ENCODE peak calls at places on chromosomes 2 and 18, in ten cellular contexts. Y is small intestine, X is PC-9, S is K562, H is NT2/D1, T is stomach, N is colonic mucosa, B is transverse colon, K is AG04450, J is adrenal gland. E is an unnamed sample. For H3K27me3, the result is how much of the 10 kb centered on the place peaks cover.

GRCh38 chr18:54119524-54120019 is 104.9 kb downstream of the MBD2 start:
- DNase-seq in Y (peak), X (peak), S (peak), H (peak), T (no peak), N (peak), B (no peak), K (peak), J (peak), E (peak)

GRCh38 chr2:112706170-112706664 is 14.6 kb upstream of the NT5DC4 start:
- DNase-seq in Y (peak), X (peak), S (peak), H (no peak), T (no peak), N (no peak), B (no peak), K (no peak), J (no peak), E (no peak)

GRCh38 chr18:38313851-38314250 is 748.3 kb upstream of the CELF4 start:
- DNase-seq in Y (no peak), X (no peak), S (no peak), H (no peak), T (no peak), N (no peak), B (no peak), K (no peak), J (no peak), E (no peak)

GRCh38 chr2:193869564-193869963 is 1674.8 kb upstream of the TMEFF2 start:
- DNase-seq in Y (no peak), X (no peak), S (no peak), H (no peak), T (no peak), N (no peak), B (no peak), K (no peak), J (no peak), E (no peak)

GRCh38 chr2:124921221-124921620 is 896.1 kb downstream of the CNTNAP5 start:
- DNase-seq in Y (no peak), X (no peak), S (no peak), H (no peak), T (no peak), N (no peak), B (no peak), K (no peak), J (no peak), E (no peak)

GRCh38 chr2:239282448-239283287 is 118.2 kb downstream of the HDAC4 start:
- DNase-seq in Y (no peak), X (no peak), S (no peak), H (no peak), T (no peak), N (no peak), B (no peak), K (no peak), J (no peak), E (no peak)

GRCh38 chr2:223585691-223586090 is 16.5 kb downstream of the SCG2 start:
- DNase-seq in Y (no peak), X (peak), S (no peak), H (no peak), T (no peak), N (no peak), B (no peak), K (no peak), J (no peak), E (no peak)

GRCh38 chr2:501130-501529 is 176.1 kb downstream of the TMEM18 start:
- DNase-seq in Y (peak), X (no peak), S (peak), H (no peak), T (no peak), N (no peak), B (no peak), K (no peak), J (no peak), E (no peak)

GRCh38 chr18:48767090-48767670 is 183.6 kb downstream of the SMAD7 start:
- DNase-seq in Y (no peak), X (no peak), S (no peak), H (no peak), T (no peak), N (no peak), B (no peak), K (no peak), J (no peak), E (no peak)

GRCh38 chr18:37524546-37525301 is 40.9 kb downstream of the CELF4 start:
- DNase-seq in Y (no peak), X (no peak), S (peak), H (no peak), T (no peak), N (no peak), B (no peak), K (no peak), J (no peak), E (no peak)

GRCh38 chr2:64179582-64180321 is 35.5 kb upstream of the PELI1 start:
- DNase-seq in Y (no peak), X (no peak), S (no peak), H (no peak), T (no peak), N (no peak), B (no peak), K (no peak), J (no peak), E (no peak)

GRCh38 chr18:36308711-36309435 is 11.4 kb downstream of the FHOD3 start:
- DNase-seq in Y (no peak), X (peak), S (no peak), H (no peak), T (no peak), N (no peak), B (no peak), K (no peak), J (no peak), E (no peak)

GRCh38 chr2:72915907-72916742 is 1.2 kb upstream of the EMX1 start:
- DNase-seq in Y (peak), X (peak), S (peak), H (no peak), T (peak), N (peak), B (peak), K (no peak), J (peak), E (peak)

GRCh38 chr2:72913531-72914225 is 3.6 kb upstream of the EMX1 start:
- DNase-seq in Y (no peak), X (no peak), S (no peak), H (no peak), T (peak), N (no peak), B (no peak), K (no peak), J (no peak), E (no peak)

GRCh38 chr2:72916743-72917137 is 579 bp upstream of the EMX1 start:
- DNase-seq in Y (no peak), X (no peak), S (no peak), H (no peak), T (no peak), N (no peak), B (no peak), K (no peak), J (no peak), E (no peak)

GRCh38 chr2:72915076-72915906 is 2.0 kb upstream of the EMX1 start:
- DNase-seq in Y (no peak), X (no peak), S (no peak), H (no peak), T (peak), N (no peak), B (no peak), K (no peak), J (no peak), E (no peak)

DNA sequence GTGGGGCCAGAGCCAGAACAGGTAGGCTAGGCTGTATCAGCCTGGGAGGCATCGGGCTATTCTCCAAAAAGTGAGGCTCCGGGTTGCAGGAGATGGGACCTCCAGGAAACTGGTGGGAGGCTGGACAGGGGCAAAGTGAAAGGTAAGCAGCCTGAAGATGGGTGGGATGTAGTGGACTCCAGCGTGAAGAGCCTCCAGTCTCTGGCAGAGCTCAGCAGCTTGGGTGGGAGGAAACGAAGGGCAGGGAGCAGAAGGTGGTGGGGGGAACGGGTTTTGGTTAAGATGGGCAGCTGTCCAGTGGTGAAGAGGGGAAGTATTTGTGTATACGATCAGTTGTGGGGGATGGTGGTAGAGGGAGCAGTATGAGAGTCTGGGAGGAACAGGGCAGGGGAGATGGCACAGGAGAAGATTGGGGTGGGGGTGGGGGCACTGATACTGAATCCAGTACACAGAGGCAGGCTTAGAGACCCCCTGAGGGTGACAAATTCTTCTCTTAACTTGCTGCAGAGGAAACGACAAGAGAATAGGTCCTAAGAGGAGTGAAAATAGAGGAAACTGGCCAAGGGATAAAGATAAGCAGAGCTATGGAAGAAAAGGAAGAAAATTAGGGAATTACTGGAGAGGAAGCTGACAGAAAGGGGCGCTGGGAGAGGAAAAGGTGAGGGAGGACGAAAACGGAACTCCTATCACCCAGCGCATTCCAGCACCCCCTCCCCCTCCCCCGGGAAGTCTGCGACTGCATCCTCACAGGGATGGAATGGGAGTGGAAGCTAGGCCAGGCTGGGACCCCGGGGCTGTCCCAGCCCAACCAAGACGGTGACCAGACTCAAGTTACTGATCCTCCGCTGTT is 2.9 kb upstream of the EMX1 start:
- DNase-seq in Y (no peak), X (no peak), S (no peak), H (no peak), T (peak), N (no peak), B (no peak), K (no peak), J (no peak), E (no peak)
- H3K27me3 ChIP-seq in Y (under half), X (half or more), S (under half), H (half or more), T (half or more), N (half or more), B (half or more), K (half or more), J (half or more), E (under half)

GRCh38 chr2:218060950-218061660 is 7.9 kb upstream of the RUFY4 start:
- DNase-seq in Y (no peak), X (no peak), S (no peak), H (no peak), T (no peak), N (no peak), B (no peak), K (no peak), J (no peak), E (no peak)
- H3K27me3 ChIP-seq in Y (under half), X (under half), S (under half), H (under half), T (under half), N (under half), B (under half), K (half or more), J (under half), E (under half)

GRCh38 chr18:55139307-55139706 is 180.0 kb upstream of the CCDC68 start:
- DNase-seq in Y (no peak), X (no peak), S (no peak), H (no peak), T (no peak), N (no peak), B (no peak), K (no peak), J (no peak), E (no peak)
- H3K27me3 ChIP-seq in Y (under half), X (under half), S (under half), H (under half), T (under half), N (under half), B (under half), K (under half), J (under half), E (under half)

DNA sequence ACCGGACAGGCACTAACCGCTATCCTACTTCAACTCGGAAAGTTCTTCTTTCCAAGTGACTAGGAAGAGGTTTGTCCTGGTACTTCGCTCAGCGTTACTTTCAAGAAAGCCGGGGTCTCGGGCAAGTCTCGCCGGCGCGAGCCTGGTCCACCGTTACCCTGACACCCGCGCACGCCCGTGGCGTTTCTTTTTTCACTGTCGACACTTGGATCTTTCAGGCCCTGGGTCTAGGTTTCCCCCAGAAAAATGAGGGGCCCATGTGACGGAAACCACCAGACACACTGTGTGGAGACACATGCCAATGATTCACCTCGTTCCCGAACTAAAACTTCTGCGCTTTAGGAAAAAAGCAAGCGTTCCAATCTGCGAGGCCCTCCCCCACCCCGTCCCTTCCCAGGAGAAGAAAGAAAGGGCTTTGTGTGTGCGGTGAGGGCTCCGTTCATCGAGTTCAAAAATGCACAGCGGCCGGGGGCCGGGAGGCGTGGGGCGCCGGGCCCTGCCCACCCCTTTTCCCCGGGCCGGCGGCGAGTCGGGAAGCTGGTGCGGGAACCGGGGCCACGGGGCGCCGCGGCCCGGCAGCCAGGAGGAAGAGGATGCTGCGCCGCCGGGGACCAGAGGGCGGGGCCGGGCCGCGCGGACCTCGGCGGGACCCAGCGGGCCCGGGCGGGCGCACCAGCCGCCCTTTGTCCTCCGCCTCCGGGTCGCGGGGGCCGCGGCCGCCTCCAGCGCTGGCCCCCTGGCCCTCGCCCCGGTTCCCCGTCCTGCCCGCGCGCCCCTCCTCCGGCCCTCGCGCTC is 2.6 kb downstream of the ZNF521 start:
- DNase-seq in Y (no peak), X (no peak), S (no peak), H (no peak), T (no peak), N (no peak), B (peak), K (peak), J (peak), E (no peak)
- H3K27me3 ChIP-seq in Y (under half), X (under half), S (under half), H (under half), T (half or more), N (under half), B (half or more), K (under half), J (under half), E (under half)